ENCODE peak calls at places on chromosomes 7 and 10, in six cellular contexts. One of them, this sample, is unnamed.

GRCh38 chr7:99473315-99473596 is 566 bp downstream of the ZNF789 start:
- DNase-seq in heart left ventricle: no peak
- DNase-seq in prostate gland: peak; percentile 41
- DNase-seq in right lobe of liver: no peak
- DNase-seq in Peyer's patch: no peak
- DNase-seq in tibial nerve: no peak
- DNase-seq in this sample: no peak

GRCh38 chr10:80122746-80123145 is 9.8 kb upstream of the PLAC9 start:
- DNase-seq in heart left ventricle: no peak
- DNase-seq in prostate gland: no peak
- DNase-seq in right lobe of liver: no peak
- DNase-seq in Peyer's patch: no peak
- DNase-seq in tibial nerve: no peak
- DNase-seq in this sample: no peak

GRCh38 chr10:59561397-59562121 is 148.1 kb downstream of the SLC16A9 start:
- DNase-seq in heart left ventricle: no peak
- DNase-seq in prostate gland: no peak
- DNase-seq in right lobe of liver: no peak
- DNase-seq in Peyer's patch: no peak
- DNase-seq in tibial nerve: no peak
- DNase-seq in this sample: no peak

GRCh38 chr7:904847-905246 is 28.5 kb downstream of the GET4 start:
- DNase-seq in heart left ventricle: no peak
- DNase-seq in prostate gland: no peak
- DNase-seq in right lobe of liver: no peak
- DNase-seq in Peyer's patch: no peak
- DNase-seq in tibial nerve: no peak
- DNase-seq in this sample: no peak

GRCh38 chr7:95569720-95570119 is 26.6 kb downstream of the PDK4 start:
- DNase-seq in heart left ventricle: no peak
- DNase-seq in prostate gland: no peak
- DNase-seq in right lobe of liver: no peak
- DNase-seq in Peyer's patch: no peak
- DNase-seq in tibial nerve: no peak
- DNase-seq in this sample: no peak

GRCh38 chr10:74177140-74177677 is 26.2 kb downstream of the ADK start:
- DNase-seq in heart left ventricle: no peak
- DNase-seq in prostate gland: peak; percentile 18
- DNase-seq in right lobe of liver: peak; percentile 87
- DNase-seq in Peyer's patch: peak; percentile 65
- DNase-seq in tibial nerve: peak; percentile 16
- DNase-seq in this sample: peak; percentile 60

GRCh38 chr10:24196426-24197039 is 12.4 kb upstream of the KIAA1217 start:
- DNase-seq in heart left ventricle: peak; percentile 75
- DNase-seq in prostate gland: peak; percentile 82
- DNase-seq in right lobe of liver: peak; percentile 80
- DNase-seq in Peyer's patch: peak; percentile 85
- DNase-seq in tibial nerve: peak; percentile 92
- DNase-seq in this sample: peak; percentile 85

GRCh38 chr7:128697301-128697905 is 25.3 kb downstream of the GARIN1A start:
- DNase-seq in heart left ventricle: peak; percentile 78
- DNase-seq in prostate gland: no peak
- DNase-seq in right lobe of liver: no peak
- DNase-seq in Peyer's patch: peak; percentile 62
- DNase-seq in tibial nerve: peak; percentile 21
- DNase-seq in this sample: no peak

GRCh38 chr10:132519382-132520146 is 18.0 kb upstream of the INPP5A start:
- DNase-seq in heart left ventricle: peak; percentile 62
- DNase-seq in prostate gland: no peak
- DNase-seq in right lobe of liver: peak; percentile 48
- DNase-seq in Peyer's patch: peak; percentile 46
- DNase-seq in tibial nerve: no peak
- DNase-seq in this sample: peak; percentile 27

GRCh38 chr7:138245682-138246081 is 169.4 kb downstream of the AKR1D1 start:
- DNase-seq in heart left ventricle: no peak
- DNase-seq in prostate gland: no peak
- DNase-seq in right lobe of liver: peak; percentile 58
- DNase-seq in Peyer's patch: no peak
- DNase-seq in tibial nerve: no peak
- DNase-seq in this sample: no peak

GRCh38 chr7:128145191-128145590 is 95.9 kb upstream of the LEP start:
- DNase-seq in heart left ventricle: no peak
- DNase-seq in prostate gland: no peak
- DNase-seq in right lobe of liver: no peak
- DNase-seq in Peyer's patch: no peak
- DNase-seq in tibial nerve: no peak
- DNase-seq in this sample: no peak

GRCh38 chr7:151819826-151820225 is 57.1 kb downstream of the PRKAG2 start:
- DNase-seq in heart left ventricle: no peak
- DNase-seq in prostate gland: no peak
- DNase-seq in right lobe of liver: peak; percentile 88
- DNase-seq in Peyer's patch: peak; percentile 88
- DNase-seq in tibial nerve: no peak
- DNase-seq in this sample: peak; percentile 95

GRCh38 chr10:69446650-69447151 is 4.6 kb upstream of the TSPAN15 start:
- DNase-seq in heart left ventricle: no peak
- DNase-seq in prostate gland: peak; percentile 64
- DNase-seq in right lobe of liver: no peak
- DNase-seq in Peyer's patch: no peak
- DNase-seq in tibial nerve: no peak
- DNase-seq in this sample: no peak

GRCh38 chr10:120750167-120750566 is 101.0 kb upstream of the WDR11 start:
- DNase-seq in heart left ventricle: no peak
- DNase-seq in prostate gland: no peak
- DNase-seq in right lobe of liver: no peak
- DNase-seq in Peyer's patch: no peak
- DNase-seq in tibial nerve: no peak
- DNase-seq in this sample: no peak

GRCh38 chr7:122802211-122802833 is 83.9 kb downstream of the CADPS2 start:
- DNase-seq in heart left ventricle: no peak
- DNase-seq in prostate gland: peak; percentile 11
- DNase-seq in right lobe of liver: no peak
- DNase-seq in Peyer's patch: no peak
- DNase-seq in tibial nerve: no peak
- DNase-seq in this sample: peak; percentile 45

GRCh38 chr7:50631639-50632038 is 66.4 kb upstream of the DDC start:
- DNase-seq in heart left ventricle: no peak
- DNase-seq in prostate gland: no peak
- DNase-seq in right lobe of liver: no peak
- DNase-seq in Peyer's patch: no peak
- DNase-seq in tibial nerve: no peak
- DNase-seq in this sample: no peak

GRCh38 chr10:31321396-31321941 is 2.5 kb downstream of the ZEB1 start:
- DNase-seq in heart left ventricle: no peak
- DNase-seq in prostate gland: no peak
- DNase-seq in right lobe of liver: no peak
- DNase-seq in Peyer's patch: no peak
- DNase-seq in tibial nerve: no peak
- DNase-seq in this sample: no peak

GRCh38 chr7:95441042-95441823 is 6.4 kb upstream of the PON2 start:
- DNase-seq in heart left ventricle: no peak
- DNase-seq in prostate gland: no peak
- DNase-seq in right lobe of liver: no peak
- DNase-seq in Peyer's patch: no peak
- DNase-seq in tibial nerve: no peak
- DNase-seq in this sample: no peak

GRCh38 chr10:84665883-84666463 is 337.6 kb downstream of the CCSER2 start:
- DNase-seq in heart left ventricle: no peak
- DNase-seq in prostate gland: no peak
- DNase-seq in right lobe of liver: peak; percentile 47
- DNase-seq in Peyer's patch: no peak
- DNase-seq in tibial nerve: no peak
- DNase-seq in this sample: peak; percentile 30

GRCh38 chr10:87927091-87927490 is 63.7 kb downstream of the PTEN start:
- DNase-seq in heart left ventricle: no peak
- DNase-seq in prostate gland: no peak
- DNase-seq in right lobe of liver: no peak
- DNase-seq in Peyer's patch: no peak
- DNase-seq in tibial nerve: no peak
- DNase-seq in this sample: no peak

GRCh38 chr7:19117081-19117869 is at the start of gene TWIST1:
- DNase-seq in heart left ventricle: peak; percentile 71
- DNase-seq in prostate gland: no peak
- DNase-seq in right lobe of liver: no peak
- DNase-seq in Peyer's patch: no peak
- DNase-seq in tibial nerve: peak; percentile 63
- DNase-seq in this sample: no peak

GRCh38 chr7:24290004-24290641 is 6.1 kb downstream of the NPY start:
- DNase-seq in heart left ventricle: no peak
- DNase-seq in prostate gland: no peak
- DNase-seq in right lobe of liver: no peak
- DNase-seq in Peyer's patch: peak; percentile 54
- DNase-seq in tibial nerve: no peak
- DNase-seq in this sample: no peak

GRCh38 chr10:56836659-56837058 is 475.6 kb upstream of the ZWINT start:
- DNase-seq in heart left ventricle: no peak
- DNase-seq in prostate gland: no peak
- DNase-seq in right lobe of liver: no peak
- DNase-seq in Peyer's patch: no peak
- DNase-seq in tibial nerve: no peak
- DNase-seq in this sample: no peak
- TF ChIP-seq POLR2A in heart left ventricle: no peak
- TF ChIP-seq POLR2A in prostate gland: no peak
- TF ChIP-seq POLR2A in right lobe of liver: no peak
- TF ChIP-seq POLR2A in Peyer's patch: no peak
- TF ChIP-seq POLR2A in tibial nerve: no peak
- TF ChIP-seq POLR2A in this sample: no peak

DNA sequence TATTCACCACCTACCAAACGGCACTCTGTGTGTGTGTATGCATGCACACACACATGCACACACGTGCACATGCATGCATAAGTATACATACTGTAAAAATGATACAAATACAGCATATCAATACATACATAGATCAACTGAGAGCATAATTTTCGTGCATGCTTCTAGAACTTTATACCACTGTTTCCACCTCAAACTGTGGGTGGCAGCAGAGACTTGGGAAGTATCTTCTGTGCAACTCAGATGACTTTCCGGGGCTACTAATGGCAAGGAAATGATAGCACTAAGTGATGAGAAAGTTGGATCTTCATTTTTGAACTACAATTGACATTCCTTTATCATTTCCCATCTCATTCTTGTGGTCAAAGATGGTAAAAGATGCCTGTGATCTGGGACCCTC is 570.7 kb downstream of the REEP3 start:
- DNase-seq in heart left ventricle: no peak
- DNase-seq in prostate gland: no peak
- DNase-seq in right lobe of liver: no peak
- DNase-seq in Peyer's patch: no peak
- DNase-seq in tibial nerve: no peak
- DNase-seq in this sample: no peak
- TF ChIP-seq CTCF in heart left ventricle: peak; percentile 35
- TF ChIP-seq CTCF in prostate gland: no peak
- TF ChIP-seq CTCF in right lobe of liver: peak; percentile 30
- TF ChIP-seq CTCF in Peyer's patch: no peak
- TF ChIP-seq CTCF in tibial nerve: no peak
- TF ChIP-seq CTCF in this sample: no peak

GRCh38 chr10:86757110-86757790 is 831 bp downstream of the BMPR1A start:
- DNase-seq in heart left ventricle: peak; percentile 68
- DNase-seq in prostate gland: peak; percentile 26
- DNase-seq in right lobe of liver: peak; percentile 54
- DNase-seq in Peyer's patch: peak; percentile 53
- DNase-seq in tibial nerve: peak; percentile 36
- DNase-seq in this sample: peak; percentile 33
- TF ChIP-seq POLR2A in heart left ventricle: no peak
- TF ChIP-seq POLR2A in prostate gland: no peak
- TF ChIP-seq POLR2A in right lobe of liver: no peak
- TF ChIP-seq POLR2A in Peyer's patch: peak; percentile 34
- TF ChIP-seq POLR2A in tibial nerve: no peak
- TF ChIP-seq POLR2A in this sample: no peak

GRCh38 chr10:104505521-104506041 is 135.5 kb upstream of the SORCS3 start:
- DNase-seq in heart left ventricle: no peak
- DNase-seq in prostate gland: no peak
- DNase-seq in right lobe of liver: no peak
- DNase-seq in Peyer's patch: no peak
- DNase-seq in tibial nerve: no peak
- DNase-seq in this sample: no peak

GRCh38 chr10:104501449-104501848 is 139.6 kb upstream of the SORCS3 start:
- DNase-seq in heart left ventricle: no peak
- DNase-seq in prostate gland: no peak
- DNase-seq in right lobe of liver: no peak
- DNase-seq in Peyer's patch: no peak
- DNase-seq in tibial nerve: no peak
- DNase-seq in this sample: no peak

GRCh38 chr10:104502907-104503306 is 138.2 kb upstream of the SORCS3 start:
- DNase-seq in heart left ventricle: no peak
- DNase-seq in prostate gland: no peak
- DNase-seq in right lobe of liver: no peak
- DNase-seq in Peyer's patch: no peak
- DNase-seq in tibial nerve: no peak
- DNase-seq in this sample: no peak

GRCh38 chr10:104498345-104498955 is 142.6 kb upstream of the SORCS3 start:
- DNase-seq in heart left ventricle: no peak
- DNase-seq in prostate gland: no peak
- DNase-seq in right lobe of liver: no peak
- DNase-seq in Peyer's patch: no peak
- DNase-seq in tibial nerve: no peak
- DNase-seq in this sample: no peak

GRCh38 chr10:104501864-104502579 is 139.1 kb upstream of the SORCS3 start:
- DNase-seq in heart left ventricle: no peak
- DNase-seq in prostate gland: no peak
- DNase-seq in right lobe of liver: no peak
- DNase-seq in Peyer's patch: no peak
- DNase-seq in tibial nerve: no peak
- DNase-seq in this sample: no peak
- TF ChIP-seq CTCF in heart left ventricle: no peak
- TF ChIP-seq CTCF in prostate gland: no peak
- TF ChIP-seq CTCF in right lobe of liver: no peak
- TF ChIP-seq CTCF in Peyer's patch: no peak
- TF ChIP-seq CTCF in tibial nerve: no peak
- TF ChIP-seq CTCF in this sample: no peak

DNA sequence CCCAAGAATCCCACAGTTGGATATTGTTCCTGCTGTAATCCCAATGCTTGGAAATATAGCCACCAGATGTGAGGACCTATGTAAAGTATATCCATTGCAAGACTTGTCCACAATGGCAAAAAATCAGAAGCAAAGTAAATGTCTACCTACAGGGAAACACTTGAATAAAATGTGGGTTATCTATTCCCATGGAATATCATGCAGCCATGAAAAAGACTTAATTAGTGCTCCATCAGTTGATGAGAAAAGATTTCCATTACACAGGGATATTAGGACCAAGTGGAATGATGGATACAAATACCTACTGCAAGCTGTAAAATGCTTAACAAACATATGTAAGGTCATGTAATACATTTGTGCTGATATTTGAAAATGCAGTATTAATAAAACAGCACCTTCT is 131.2 kb downstream of the BTAF1 start:
- DNase-seq in heart left ventricle: no peak
- DNase-seq in prostate gland: no peak
- DNase-seq in right lobe of liver: no peak
- DNase-seq in Peyer's patch: no peak
- DNase-seq in tibial nerve: no peak
- DNase-seq in this sample: no peak
- TF ChIP-seq POLR2A in heart left ventricle: no peak
- TF ChIP-seq POLR2A in prostate gland: no peak
- TF ChIP-seq POLR2A in right lobe of liver: no peak
- TF ChIP-seq POLR2A in Peyer's patch: no peak
- TF ChIP-seq POLR2A in tibial nerve: no peak
- TF ChIP-seq POLR2A in this sample: no peak

This sample was measured in body of pancreas.